ENCODE peak calls at places on chromosomes 12 and 14, in seven cellular contexts. One of them, this sample, is unnamed.
A peak's percentile ranks its signal among the peaks of the same experiment; 100 is the strongest.

GRCh38 chr14:70721542-70721941 is 79.8 kb downstream of the TTC9 start:
- DNase-seq in fibroblast of the conjunctiva: no peak
- DNase-seq in right lobe of liver: no peak
- DNase-seq in AG09309: no peak
- DNase-seq in Caki2: no peak
- DNase-seq in CD4-positive, alpha-beta T cell: no peak
- DNase-seq in endothelial cell: no peak
- DNase-seq in this sample: peak; percentile 17

GRCh38 chr14:58882577-58883018 is 244.8 kb downstream of the DACT1 start:
- DNase-seq in fibroblast of the conjunctiva: peak; percentile 40
- DNase-seq in right lobe of liver: no peak
- DNase-seq in AG09309: peak; percentile 93
- DNase-seq in Caki2: no peak
- DNase-seq in CD4-positive, alpha-beta T cell: no peak
- DNase-seq in endothelial cell: no peak
- DNase-seq in this sample: peak; percentile 50

GRCh38 chr12:96047621-96048211 is 12.3 kb upstream of the LTA4H start:
- DNase-seq in fibroblast of the conjunctiva: no peak
- DNase-seq in right lobe of liver: no peak
- DNase-seq in AG09309: peak; percentile 33
- DNase-seq in Caki2: no peak
- DNase-seq in CD4-positive, alpha-beta T cell: no peak
- DNase-seq in endothelial cell: no peak
- DNase-seq in this sample: peak; percentile 62

GRCh38 chr12:79935624-79936040 is 735 bp upstream of the PPP1R12A start:
- DNase-seq in fibroblast of the conjunctiva: no peak
- DNase-seq in right lobe of liver: no peak
- DNase-seq in AG09309: no peak
- DNase-seq in Caki2: no peak
- DNase-seq in CD4-positive, alpha-beta T cell: no peak
- DNase-seq in endothelial cell: no peak
- DNase-seq in this sample: no peak

GRCh38 chr12:48996794-48997718 is 2.1 kb downstream of the DDN start:
- DNase-seq in fibroblast of the conjunctiva: no peak
- DNase-seq in right lobe of liver: peak; percentile 82
- DNase-seq in AG09309: no peak
- DNase-seq in Caki2: no peak
- DNase-seq in CD4-positive, alpha-beta T cell: peak; percentile 53
- DNase-seq in endothelial cell: peak; percentile 82
- DNase-seq in this sample: peak; percentile 77

GRCh38 chr12:123270380-123271181 is 1.1 kb downstream of the CDK2AP1 start:
- DNase-seq in fibroblast of the conjunctiva: no peak
- DNase-seq in right lobe of liver: peak; percentile 33
- DNase-seq in AG09309: peak; percentile 7
- DNase-seq in Caki2: no peak
- DNase-seq in CD4-positive, alpha-beta T cell: no peak
- DNase-seq in endothelial cell: peak; percentile 13
- DNase-seq in this sample: peak; percentile 40

GRCh38 chr12:124720019-124720686 is 143.5 kb downstream of the SCARB1 start:
- DNase-seq in fibroblast of the conjunctiva: no peak
- DNase-seq in right lobe of liver: no peak
- DNase-seq in AG09309: no peak
- DNase-seq in Caki2: peak; percentile 90
- DNase-seq in CD4-positive, alpha-beta T cell: no peak
- DNase-seq in endothelial cell: no peak
- DNase-seq in this sample: peak; percentile 69

GRCh38 chr12:92362785-92363184 is 217.1 kb upstream of the BTG1 start:
- DNase-seq in fibroblast of the conjunctiva: no peak
- DNase-seq in right lobe of liver: no peak
- DNase-seq in AG09309: no peak
- DNase-seq in Caki2: no peak
- DNase-seq in CD4-positive, alpha-beta T cell: no peak
- DNase-seq in endothelial cell: no peak
- DNase-seq in this sample: no peak

GRCh38 chr12:43758247-43758727 is 303 bp downstream of the PUS7L start:
- DNase-seq in fibroblast of the conjunctiva: no peak
- DNase-seq in right lobe of liver: peak; percentile 38
- DNase-seq in AG09309: no peak
- DNase-seq in Caki2: no peak
- DNase-seq in CD4-positive, alpha-beta T cell: no peak
- DNase-seq in endothelial cell: peak; percentile 26
- DNase-seq in this sample: peak; percentile 44

GRCh38 chr14:36390718-36391117 is 70.3 kb upstream of the MBIP start:
- DNase-seq in fibroblast of the conjunctiva: no peak
- DNase-seq in right lobe of liver: no peak
- DNase-seq in AG09309: no peak
- DNase-seq in Caki2: no peak
- DNase-seq in CD4-positive, alpha-beta T cell: no peak
- DNase-seq in endothelial cell: no peak
- DNase-seq in this sample: no peak

GRCh38 chr12:42807251-42807650 is 217.7 kb upstream of the PRICKLE1 start:
- DNase-seq in fibroblast of the conjunctiva: no peak
- DNase-seq in right lobe of liver: no peak
- DNase-seq in AG09309: no peak
- DNase-seq in Caki2: no peak
- DNase-seq in CD4-positive, alpha-beta T cell: no peak
- DNase-seq in endothelial cell: no peak
- DNase-seq in this sample: no peak

GRCh38 chr14:74650927-74651686 is 39.1 kb upstream of the LTBP2 start:
- DNase-seq in fibroblast of the conjunctiva: no peak
- DNase-seq in right lobe of liver: no peak
- DNase-seq in AG09309: no peak
- DNase-seq in Caki2: no peak
- DNase-seq in CD4-positive, alpha-beta T cell: no peak
- DNase-seq in endothelial cell: no peak
- DNase-seq in this sample: no peak

GRCh38 chr14:75200451-75200850 is 24.0 kb upstream of the TMED10 start:
- DNase-seq in fibroblast of the conjunctiva: no peak
- DNase-seq in right lobe of liver: no peak
- DNase-seq in AG09309: no peak
- DNase-seq in Caki2: no peak
- DNase-seq in CD4-positive, alpha-beta T cell: no peak
- DNase-seq in endothelial cell: no peak
- DNase-seq in this sample: no peak

GRCh38 chr14:96162265-96162664 is 42.4 kb upstream of the BDKRB2 start:
- DNase-seq in fibroblast of the conjunctiva: no peak
- DNase-seq in right lobe of liver: no peak
- DNase-seq in AG09309: no peak
- DNase-seq in Caki2: no peak
- DNase-seq in CD4-positive, alpha-beta T cell: no peak
- DNase-seq in endothelial cell: no peak
- DNase-seq in this sample: peak; percentile 55

GRCh38 chr14:42222924-42223471 is 616.3 kb downstream of the LRFN5 start:
- DNase-seq in fibroblast of the conjunctiva: peak; percentile 62
- DNase-seq in right lobe of liver: no peak
- DNase-seq in AG09309: peak; percentile 44
- DNase-seq in Caki2: peak; percentile 45
- DNase-seq in CD4-positive, alpha-beta T cell: no peak
- DNase-seq in endothelial cell: no peak
- DNase-seq in this sample: peak; percentile 5

GRCh38 chr14:101068958-101069549 is 165.5 kb upstream of the RTL1 start:
- DNase-seq in fibroblast of the conjunctiva: no peak
- DNase-seq in right lobe of liver: no peak
- DNase-seq in AG09309: no peak
- DNase-seq in Caki2: no peak
- DNase-seq in CD4-positive, alpha-beta T cell: no peak
- DNase-seq in endothelial cell: no peak
- DNase-seq in this sample: no peak

GRCh38 chr14:88454886-88455285 is 69.4 kb downstream of the SPATA7 start:
- DNase-seq in fibroblast of the conjunctiva: peak; percentile 33
- DNase-seq in right lobe of liver: no peak
- DNase-seq in AG09309: no peak
- DNase-seq in Caki2: no peak
- DNase-seq in CD4-positive, alpha-beta T cell: no peak
- DNase-seq in endothelial cell: no peak
- DNase-seq in this sample: peak; percentile 2

GRCh38 chr12:48069253-48069652 is 36.6 kb downstream of the SENP1 start:
- DNase-seq in fibroblast of the conjunctiva: no peak
- DNase-seq in right lobe of liver: no peak
- DNase-seq in AG09309: no peak
- DNase-seq in Caki2: peak; percentile 19
- DNase-seq in CD4-positive, alpha-beta T cell: no peak
- DNase-seq in endothelial cell: no peak
- DNase-seq in this sample: no peak

GRCh38 chr12:115216300-115216699 is 532.3 kb upstream of the TBX3 start:
- DNase-seq in fibroblast of the conjunctiva: no peak
- DNase-seq in right lobe of liver: no peak
- DNase-seq in AG09309: no peak
- DNase-seq in Caki2: no peak
- DNase-seq in CD4-positive, alpha-beta T cell: no peak
- DNase-seq in endothelial cell: no peak
- DNase-seq in this sample: peak; percentile 25

GRCh38 chr12:49808686-49809368 is 19.4 kb downstream of the NCKAP5L start:
- DNase-seq in fibroblast of the conjunctiva: no peak
- DNase-seq in right lobe of liver: no peak
- DNase-seq in AG09309: no peak
- DNase-seq in Caki2: no peak
- DNase-seq in CD4-positive, alpha-beta T cell: no peak
- DNase-seq in endothelial cell: no peak
- DNase-seq in this sample: no peak

GRCh38 chr14:74176404-74176788 is 62.9 kb upstream of the VSX2 start:
- DNase-seq in fibroblast of the conjunctiva: no peak
- DNase-seq in right lobe of liver: no peak
- DNase-seq in AG09309: peak; percentile 3
- DNase-seq in Caki2: no peak
- DNase-seq in CD4-positive, alpha-beta T cell: no peak
- DNase-seq in endothelial cell: no peak
- DNase-seq in this sample: no peak